ENCODE peak calls at places on chromosome 21, in nine cellular contexts. G is HFFc6; U is activated naive CD8-positive, alpha-beta T cell treated with anti-CD3 and anti-CD28 coated beads, Interleukin-2, amount 50 U/mL, for 24 hours; H is cardiac muscle cell; Q is astrocyte of the hippocampus; M is stimulated activated CD4-positive, alpha-beta T cell treated with anti-CD3 and anti-CD28 coated beads, TNF-alpha, amount 100 ng/mL, for 48 hours; A is stomach; T is NCI-H748 treated with DMSO at 0.1 percent for 48 hours; W is M059J. L is an unnamed sample.
A peak's percentile ranks its signal among the peaks of the same experiment; 100 is the strongest.

GRCh38 chr21:31257265-31257664 is 86.8 kb downstream of the TIAM1 start:
- DNase-seq in G (no peak), U (no peak), H (no peak), Q (peak; percentile 46), M (no peak), A (no peak), T (no peak), W (no peak), L (no peak)

GRCh38 chr21:45388611-45389296 is 16.2 kb upstream of the COL18A1 start:
- DNase-seq in G (no peak), U (no peak), H (no peak), Q (no peak), M (no peak), A (no peak), T (no peak), W (no peak), L (no peak)

GRCh38 chr21:8989883-8990325 is 1531.5 kb upstream of the TPTE start:
- DNase-seq in G (no peak), U (no peak), H (no peak), Q (no peak), M (no peak), A (no peak), T (no peak), W (no peak), L (no peak)

GRCh38 chr21:28804089-28804670 is 188.5 kb downstream of the LTN1 start:
- DNase-seq in G (no peak), U (no peak), H (peak; percentile 34), Q (no peak), M (no peak), A (no peak), T (no peak), W (no peak), L (no peak)

GRCh38 chr21:15904389-15904788 is 174.6 kb downstream of the USP25 start:
- DNase-seq in G (no peak), U (no peak), H (no peak), Q (no peak), M (no peak), A (no peak), T (no peak), W (no peak), L (no peak)

GRCh38 chr21:44858791-44859190 is 14.7 kb downstream of the PTTG1IP start:
- DNase-seq in G (no peak), U (no peak), H (no peak), Q (no peak), M (no peak), A (no peak), T (no peak), W (no peak), L (peak; percentile 0)

GRCh38 chr21:35796834-35797233 is 263.5 kb downstream of the SETD4 start:
- DNase-seq in G (no peak), U (no peak), H (peak; percentile 6), Q (no peak), M (no peak), A (no peak), T (peak; percentile 84), W (peak; percentile 28), L (no peak)

GRCh38 chr21:38669186-38669585 is 136.5 kb upstream of the ETS2 start:
- DNase-seq in G (peak; percentile 17), U (no peak), H (peak; percentile 60), Q (peak; percentile 48), M (no peak), A (no peak), T (peak; percentile 20), W (peak; percentile 50), L (no peak)

GRCh38 chr21:38917045-38917774 is 111.5 kb downstream of the ETS2 start:
- DNase-seq in G (no peak), U (no peak), H (no peak), Q (no peak), M (no peak), A (peak; percentile 58), T (peak; percentile 94), W (no peak), L (no peak)

GRCh38 chr21:46189213-46189958 is 5.1 kb upstream of the SPATC1L start:
- DNase-seq in G (peak; percentile 39), U (no peak), H (peak; percentile 59), Q (peak; percentile 64), M (no peak), A (no peak), T (no peak), W (peak; percentile 61), L (no peak)

GRCh38 chr21:42537106-42537742 is 23.6 kb downstream of the SLC37A1 start:
- DNase-seq in G (no peak), U (no peak), H (no peak), Q (peak; percentile 28), M (no peak), A (no peak), T (peak; percentile 5), W (peak; percentile 41), L (no peak)

GRCh38 chr21:17491716-17492414 is 21.0 kb upstream of the CXADR start:
- DNase-seq in G (peak; percentile 94), U (no peak), H (peak; percentile 98), Q (peak; percentile 97), M (no peak), A (no peak), T (no peak), W (peak; percentile 98), L (peak; percentile 94)

GRCh38 chr21:45386728-45387371 is 18.1 kb upstream of the COL18A1 start:
- DNase-seq in G (peak; percentile 94), U (no peak), H (peak; percentile 89), Q (peak; percentile 59), M (no peak), A (no peak), T (no peak), W (peak; percentile 96), L (no peak)

GRCh38 chr21:37266515-37267221 is 466 bp downstream of the VPS26C start:
- DNase-seq in G (peak; percentile 11), U (no peak), H (peak; percentile 44), Q (peak; percentile 60), M (no peak), A (peak; percentile 60), T (peak; percentile 61), W (peak; percentile 66), L (peak; percentile 18)

GRCh38 chr21:29904359-29905282 is 35.2 kb downstream of the GRIK1 start:
- DNase-seq in G (no peak), U (no peak), H (no peak), Q (peak; percentile 12), M (no peak), A (no peak), T (no peak), W (peak; percentile 17), L (no peak)

GRCh38 chr21:44421901-44422840 is 33.1 kb upstream of the LRRC3 start:
- DNase-seq in G (no peak), U (no peak), H (no peak), Q (no peak), M (no peak), A (no peak), T (no peak), W (no peak), L (no peak)

GRCh38 chr21:45839274-45839673 is 142.3 kb upstream of the COL6A1 start:
- DNase-seq in G (peak; percentile 18), U (no peak), H (no peak), Q (peak; percentile 27), M (no peak), A (no peak), T (no peak), W (peak; percentile 78), L (peak; percentile 50)

GRCh38 chr21:42593007-42593814 is 60.2 kb upstream of the PDE9A start:
- DNase-seq in G (no peak), U (peak; percentile 75), H (peak; percentile 67), Q (peak; percentile 83), M (peak; percentile 54), A (peak; percentile 78), T (peak; percentile 22), W (peak; percentile 48), L (peak; percentile 28)

GRCh38 chr21:45577806-45578801 is 35.9 kb upstream of the SLC19A1 start:
- DNase-seq in G (no peak), U (no peak), H (no peak), Q (no peak), M (no peak), A (peak; percentile 31), T (peak; percentile 58), W (no peak), L (no peak)

GRCh38 chr21:21200103-21200938 is 202.1 kb downstream of the NCAM2 start:
- DNase-seq in G (peak; percentile 95), U (peak; percentile 16), H (peak; percentile 98), Q (peak; percentile 95), M (no peak), A (no peak), T (no peak), W (peak; percentile 98), L (peak; percentile 93)

GRCh38 chr21:37281993-37282392 is 14.9 kb upstream of the VPS26C start:
- DNase-seq in G (no peak), U (no peak), H (no peak), Q (no peak), M (no peak), A (no peak), T (peak; percentile 6), W (no peak), L (no peak)

GRCh38 chr21:42238185-42238934 is 19.4 kb downstream of the ABCG1 start:
- DNase-seq in G (no peak), U (peak; percentile 31), H (no peak), Q (no peak), M (no peak), A (no peak), T (no peak), W (no peak), L (no peak)

GRCh38 chr21:36134820-36135390 is at the start of gene CBR3:
- DNase-seq in G (peak; percentile 54), U (peak; percentile 69), H (peak; percentile 77), Q (peak; percentile 71), M (no peak), A (peak; percentile 48), T (no peak), W (peak; percentile 81), L (peak; percentile 60)